ENCODE peak calls at places on chromosome 21, in six cellular contexts. O, L, T, Q, P and E are unnamed samples.

GRCh38 chr21:31720330-31720729 is 11.6 kb downstream of the SCAF4 start:
- DNase-seq in Q (no peak), O (no peak), P (peak; percentile 51), L (no peak), T (no peak), E (no peak)

GRCh38 chr21:43269461-43269860 is 100.7 kb downstream of the CRYAA start:
- DNase-seq in T (no peak), Q (no peak), P (peak; percentile 67), O (peak; percentile 35), L (no peak), E (no peak)

GRCh38 chr21:25658427-25658980 is 19.4 kb downstream of the JAM2 start:
- DNase-seq in T (no peak), O (no peak), L (no peak), Q (no peak), P (no peak), E (no peak)

GRCh38 chr21:41764558-41765392 is 2.1 kb downstream of the RIPK4 start:
- DNase-seq in O (no peak), T (peak; percentile 56), L (no peak), P (no peak), Q (no peak), E (peak; percentile 24)

GRCh38 chr21:16302851-16303282 is 573.1 kb downstream of the USP25 start:
- DNase-seq in T (no peak), L (no peak), P (no peak), O (no peak), Q (no peak), E (no peak)

GRCh38 chr21:26961704-26962103 is 5.2 kb downstream of the ADAMTS5 start:
- DNase-seq in Q (no peak), O (no peak), L (no peak), P (peak; percentile 36), T (no peak), E (no peak)

GRCh38 chr21:25970254-25970930 is 200.2 kb downstream of the APP start:
- DNase-seq in O (no peak), L (no peak), P (no peak), Q (no peak), T (peak; percentile 16), E (no peak)

GRCh38 chr21:32001390-32001789 is 128.6 kb downstream of the HUNK start:
- DNase-seq in P (no peak), L (no peak), Q (peak; percentile 2), O (no peak), T (no peak), E (no peak)

GRCh38 chr21:21101911-21102310 is 103.7 kb downstream of the NCAM2 start:
- DNase-seq in O (no peak), P (peak; percentile 10), L (no peak), Q (peak; percentile 39), T (peak; percentile 10), E (no peak)

GRCh38 chr21:41207401-41208388 is 39.7 kb downstream of the BACE2 start:
- DNase-seq in T (peak; percentile 8), Q (peak; percentile 5), P (no peak), O (peak; percentile 78), L (no peak), E (peak; percentile 43)

GRCh38 chr21:44088401-44088780 is 18.8 kb upstream of the PWP2 start:
- DNase-seq in L (no peak), P (no peak), T (no peak), Q (no peak), O (no peak), E (peak; percentile 85)

GRCh38 chr21:34810786-34811185 is 142.0 kb downstream of the CLIC6 start:
- DNase-seq in L (no peak), T (no peak), O (no peak), Q (no peak), P (no peak), E (no peak)